ENCODE peak calls at places on chromosomes 2 and 18, in four cellular contexts. N is K562, R is HCT116, V is SK-N-SH. A is an unnamed sample. For H3K9me3, the result is how much of the 10 kb centered on the place peaks cover.

GRCh38 chr2:64143154-64144056 is 815 bp downstream of the PELI1 start:
- DNase-seq in N (peak), V (peak), R (no peak), A (no peak)

GRCh38 chr2:68800517-68800916 is 65.9 kb downstream of the ARHGAP25 start:
- DNase-seq in N (no peak), R (no peak), V (no peak), A (no peak)

GRCh38 chr2:197952540-197953202 is 148.3 kb downstream of the PLCL1 start:
- DNase-seq in N (no peak), R (no peak), V (no peak), A (no peak)

GRCh38 chr2:63827749-63828148 is 13.9 kb upstream of the UGP2 start:
- DNase-seq in N (peak), R (peak), V (no peak), A (no peak)

GRCh38 chr2:227163998-227164744 is at the start of the genes COL4A3 and COL4A4:
- DNase-seq in V (peak), N (no peak), R (peak), A (no peak)

GRCh38 chr2:241659150-241659739 is 21.8 kb downstream of the ATG4B start:
- DNase-seq in N (no peak), R (no peak), V (peak), A (peak)

GRCh38 chr2:239204143-239204875 is 196.5 kb downstream of the HDAC4 start:
- DNase-seq in R (no peak), N (no peak), V (no peak), A (no peak)

GRCh38 chr18:79544386-79544963 is 135.1 kb upstream of the CTDP1 start:
- DNase-seq in R (no peak), N (no peak), V (no peak), A (no peak)

GRCh38 chr2:25566694-25567093 is 106.7 kb downstream of the DTNB start:
- DNase-seq in N (no peak), R (no peak), V (no peak), A (no peak)

GRCh38 chr2:111122631-111123421 is 2.1 kb downstream of the BCL2L11 start:
- DNase-seq in R (no peak), N (peak), V (peak), A (no peak)

GRCh38 chr18:37422116-37422515 is 143.5 kb downstream of the CELF4 start:
- DNase-seq in V (peak), R (no peak), N (no peak), A (no peak)

GRCh38 chr2:74507926-74508520 is 528 bp upstream of the PCGF1 start:
- DNase-seq in N (peak), R (no peak), V (peak), A (no peak)

GRCh38 chr18:2123077-2123476 is 448.2 kb downstream of the METTL4 start:
- DNase-seq in R (no peak), V (no peak), N (no peak), A (no peak)

GRCh38 chr2:166365803-166366420 is 9.8 kb downstream of the SCN9A start:
- DNase-seq in V (no peak), R (no peak), N (peak), A (no peak)

GRCh38 chr2:43075054-43075593 is 151.3 kb downstream of the ZFP36L2 start:
- DNase-seq in R (no peak), N (no peak), V (peak), A (peak)

GRCh38 chr2:172179045-172179742 is 76.5 kb upstream of the DLX2 start:
- DNase-seq in V (no peak), R (no peak), N (no peak), A (no peak)

GRCh38 chr2:42513252-42513918 is 19.6 kb upstream of the KCNG3 start:
- DNase-seq in N (peak), V (peak), R (peak), A (no peak)

GRCh38 chr2:204177977-204178522 is 241.5 kb downstream of the ICOS start:
- DNase-seq in R (peak), V (no peak), N (peak), A (no peak)

GRCh38 chr2:148615446-148615845 is 29.1 kb upstream of the EPC2 start:
- DNase-seq in N (no peak), R (no peak), V (peak), A (no peak)

GRCh38 chr2:33377048-33377447 is 99.4 kb upstream of the RASGRP3 start:
- DNase-seq in V (no peak), N (no peak), R (no peak), A (no peak)

GRCh38 chr2:121080013-121080772 is 204.8 kb downstream of the TFCP2L1 start:
- DNase-seq in V (peak), N (peak), R (peak), A (no peak)

GRCh38 chr2:179137191-179137590 is 87.3 kb upstream of the CCDC141 start:
- DNase-seq in V (no peak), N (no peak), R (no peak), A (no peak)

GRCh38 chr2:240298803-240299709 is 136.4 kb upstream of the GPC1 start:
- DNase-seq in R (no peak), V (peak), N (peak), A (no peak)

DNA sequence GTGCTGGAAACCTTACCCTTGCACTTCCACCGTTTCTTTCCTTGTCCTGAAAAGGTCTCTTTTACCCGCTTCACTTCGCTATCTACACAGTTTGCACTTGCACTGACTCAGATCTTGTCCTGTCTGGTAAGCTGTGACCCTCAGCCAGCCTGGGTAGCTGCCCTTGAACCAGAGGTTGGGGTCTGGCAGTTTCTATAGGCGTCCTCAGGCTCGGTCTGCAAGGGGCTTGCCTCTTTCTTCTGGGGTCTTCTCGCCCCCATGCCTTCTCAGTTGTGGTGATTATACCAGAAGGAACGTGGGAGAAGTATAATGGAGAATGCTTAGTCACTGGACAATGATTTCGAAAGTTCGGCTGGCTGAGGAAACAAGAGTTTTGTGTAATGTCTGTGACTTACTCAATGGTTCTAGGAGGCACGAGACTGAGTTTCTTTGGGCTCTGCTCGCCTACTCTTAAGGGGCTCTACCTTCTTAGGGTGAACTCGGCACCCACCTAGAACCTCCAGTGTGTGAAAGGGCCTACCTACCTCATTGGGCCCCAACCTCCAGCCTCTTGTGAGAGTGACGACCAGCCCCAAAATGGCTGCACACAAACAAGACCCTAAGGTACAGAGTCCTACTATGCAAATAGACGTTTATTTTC is 6.9 kb upstream of the STAT1 start:
- DNase-seq in R (no peak), N (peak), V (no peak), A (no peak)
- TF ChIP-seq SIN3A in R (no peak), N (no peak), V (no peak), A (no peak)

GRCh38 chr2:229164545-229165249 is 106.4 kb downstream of the PID1 start:
- DNase-seq in V (no peak), N (no peak), R (no peak), A (no peak)

GRCh38 chr2:229160180-229160579 is 110.9 kb downstream of the PID1 start:
- DNase-seq in R (no peak), N (no peak), V (no peak), A (no peak)

GRCh38 chr2:229159405-229159804 is 111.7 kb downstream of the PID1 start:
- DNase-seq in R (no peak), N (no peak), V (no peak), A (no peak)

GRCh38 chr2:229163893-229164292 is 107.2 kb downstream of the PID1 start:
- DNase-seq in N (no peak), V (no peak), R (no peak), A (no peak)

GRCh38 chr2:229160984-229161383 is 110.1 kb downstream of the PID1 start:
- DNase-seq in R (no peak), V (no peak), N (no peak), A (no peak)
- H3K9me3 ChIP-seq in R (under half), V (under half), N (under half), A (under half)

DNA sequence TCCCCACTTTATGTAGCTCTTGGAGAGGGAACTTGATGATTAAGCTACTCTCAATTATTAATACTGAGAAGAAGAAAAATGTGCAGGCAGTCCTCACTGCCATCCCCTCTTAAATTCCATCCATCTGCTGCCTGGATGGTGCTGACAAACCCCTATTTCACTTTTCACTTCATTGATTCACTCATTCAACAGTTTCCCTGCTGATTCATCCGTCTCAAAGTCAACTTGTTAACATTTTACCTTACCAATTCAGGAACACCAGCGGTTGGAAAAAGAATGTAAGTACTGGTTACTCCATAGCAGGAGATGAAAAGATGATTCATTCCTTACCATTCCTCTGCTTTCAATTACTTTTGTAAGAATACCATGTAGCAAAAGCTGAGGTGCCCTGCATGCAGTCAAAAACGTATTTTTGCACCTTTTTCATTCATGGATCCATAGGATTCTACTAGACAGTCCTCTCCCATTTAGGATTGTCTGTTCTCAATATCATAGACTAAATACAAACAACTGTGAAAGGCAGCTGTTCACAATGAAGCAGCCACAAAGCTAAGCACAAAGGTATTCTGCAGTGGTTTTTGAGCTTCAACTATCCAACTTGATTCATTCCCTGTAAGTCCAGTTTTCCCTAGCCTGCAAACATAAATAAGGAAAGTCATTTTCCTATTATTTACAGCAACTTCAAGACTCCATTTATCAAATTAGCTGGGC is 262.0 kb downstream of the MREG start:
- DNase-seq in R (no peak), N (no peak), V (no peak), A (no peak)
- TF ChIP-seq SIN3A in R (no peak), N (no peak), V (no peak), A (no peak)

GRCh38 chr2:2800001-2800400 is 468.9 kb upstream of the MYT1L start:
- DNase-seq in R (no peak), V (no peak), N (no peak), A (no peak)

GRCh38 chr2:2800697-2801096 is 469.6 kb upstream of the MYT1L start:
- DNase-seq in V (no peak), R (no peak), N (no peak), A (no peak)

GRCh38 chr2:2799151-2799697 is 468.1 kb upstream of the MYT1L start:
- DNase-seq in V (no peak), R (no peak), N (no peak), A (no peak)

GRCh38 chr2:2804528-2804927 is 473.5 kb upstream of the MYT1L start:
- DNase-seq in R (no peak), V (peak), N (no peak), A (no peak)

GRCh38 chr2:2801458-2801857 is 470.4 kb upstream of the MYT1L start:
- DNase-seq in V (peak), N (no peak), R (no peak), A (no peak)
- H3K9me3 ChIP-seq in V (under half), N (under half), R (under half), A (under half)

GRCh38 chr2:70645733-70646420 is 92.3 kb upstream of the TGFA start:
- DNase-seq in V (peak), N (no peak), R (no peak), A (no peak)
- TF ChIP-seq SIN3A in V (no peak), N (no peak), R (no peak), A (no peak)

DNA sequence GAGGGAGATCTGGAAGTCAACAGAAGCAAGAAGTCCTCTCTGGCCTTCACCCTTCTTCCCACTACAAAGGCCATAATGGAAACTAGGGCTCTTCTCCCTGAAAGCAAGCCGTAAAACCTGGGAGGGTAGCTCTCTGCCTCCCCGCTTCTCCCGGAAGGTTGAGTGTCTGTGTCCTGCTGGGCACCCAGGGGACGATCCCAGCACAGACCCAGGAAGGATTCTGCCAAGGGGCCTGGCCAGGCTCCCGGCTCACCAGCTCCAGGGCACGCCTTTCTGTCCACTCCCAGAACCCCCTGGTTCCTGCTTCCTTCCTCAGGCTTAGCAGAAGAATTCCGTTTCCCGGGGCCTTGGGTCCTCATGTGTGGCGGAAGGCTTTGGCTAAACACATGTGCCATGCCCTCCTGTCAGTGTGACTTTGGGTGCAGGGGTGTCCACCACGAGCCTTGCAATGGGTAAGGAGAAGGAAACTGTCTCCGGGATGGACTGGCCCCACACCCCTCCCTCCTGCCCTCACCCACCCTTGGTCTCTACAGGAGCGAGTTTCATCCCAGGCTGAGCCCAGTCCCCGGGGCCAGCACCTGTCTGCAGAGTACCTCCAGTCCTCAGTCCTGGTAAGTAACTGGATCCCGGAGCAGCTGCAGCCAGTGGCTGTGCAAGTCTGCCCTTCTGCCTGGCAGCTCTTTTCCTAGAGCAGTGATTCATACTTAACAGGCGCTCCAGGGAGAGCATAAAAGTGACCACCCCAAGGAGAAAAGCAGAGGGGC is 135.8 kb downstream of the TPO start:
- DNase-seq in R (no peak), N (no peak), V (no peak), A (no peak)
- H3K9me3 ChIP-seq in R (under half), N (under half), V (under half), A (under half)